ENCODE peak calls at places on chromosome 1, in six cellular contexts. T, U, E, K, C and F are unnamed samples.

GRCh38 chr1:41020654-41021053 is 871 bp downstream of the SLFNL1 start:
- DNase-seq in E (no peak), U (no peak), T (no peak), K (no peak), C (no peak), F (no peak)

GRCh38 chr1:10253755-10254154 is 43.4 kb downstream of the KIF1B start:
- DNase-seq in C (no peak), E (no peak), U (no peak), K (no peak), T (peak; percentile 14), F (no peak)

GRCh38 chr1:154874465-154874864 is 4.4 kb upstream of the KCNN3 start:
- DNase-seq in K (no peak), T (no peak), C (no peak), U (no peak), E (no peak), F (no peak)

GRCh38 chr1:237553078-237553477 is 337.6 kb downstream of the ZP4 start:
- DNase-seq in T (no peak), U (no peak), K (no peak), E (no peak), C (no peak), F (no peak)

GRCh38 chr1:172763088-172763487 is 104.2 kb downstream of the FASLG start:
- DNase-seq in C (no peak), K (no peak), E (no peak), U (no peak), T (no peak), F (no peak)

GRCh38 chr1:25562101-25562927 is 18.9 kb downstream of the LDLRAP1 start:
- DNase-seq in K (no peak), T (no peak), U (peak; percentile 78), C (peak; percentile 30), E (peak; percentile 80), F (no peak)

GRCh38 chr1:14922942-14923341 is 230.6 kb upstream of the TMEM51 start:
- DNase-seq in E (no peak), C (no peak), T (no peak), U (no peak), K (no peak), F (no peak)

GRCh38 chr1:52296345-52296744 is 69.7 kb downstream of the CC2D1B start:
- DNase-seq in T (peak; percentile 46), C (peak; percentile 51), K (peak; percentile 19), U (no peak), E (peak; percentile 32), F (peak; percentile 17)

GRCh38 chr1:212286437-212287131 is 1.4 kb downstream of the PPP2R5A start:
- DNase-seq in K (no peak), T (no peak), E (peak; percentile 5), C (peak; percentile 44), U (no peak), F (no peak)

GRCh38 chr1:178011101-178011828 is 41.4 kb upstream of the SEC16B start:
- DNase-seq in C (peak; percentile 12), E (no peak), U (no peak), T (no peak), K (no peak), F (peak; percentile 20)

GRCh38 chr1:213531369-213532310 is 456.1 kb upstream of the PROX1 start:
- DNase-seq in K (no peak), T (no peak), E (no peak), C (no peak), U (no peak), F (no peak)

GRCh38 chr1:56511323-56511722 is 68.0 kb downstream of the PLPP3 start:
- DNase-seq in C (no peak), U (no peak), T (no peak), K (no peak), E (no peak), F (no peak)